ENCODE peak calls at places on chromosomes 12 and 14, in five cellular contexts. Z is endothelial cell of umbilical vein, X is fibroblast of lung, I is astrocyte, Y is upper lobe of left lung. Q is an unnamed sample.

GRCh38 chr12:105228494-105228893 is 7.5 kb downstream of the APPL2 start:
- DNase-seq in X (peak; percentile 72), I (peak; percentile 60), Z (peak; percentile 73), Y (no peak), Q (no peak)

GRCh38 chr14:100525615-100526014 is 61.6 kb downstream of the BEGAIN start:
- DNase-seq in Z (no peak), I (no peak), Y (peak; percentile 19), X (no peak), Q (no peak)

GRCh38 chr12:98466970-98467369 is 48.4 kb upstream of the TMPO start:
- DNase-seq in Y (no peak), I (no peak), X (no peak), Z (no peak), Q (no peak)

GRCh38 chr12:27969901-27970390 is 2.6 kb downstream of the PTHLH start:
- DNase-seq in Z (peak; percentile 66), X (peak; percentile 80), Y (no peak), I (peak; percentile 75), Q (no peak)

GRCh38 chr12:1273051-1273450 is 282.0 kb downstream of the ERC1 start:
- DNase-seq in Y (no peak), X (no peak), Z (no peak), I (no peak), Q (no peak)

GRCh38 chr14:89206426-89206825 is 210.6 kb downstream of the FOXN3 start:
- DNase-seq in Z (no peak), Y (no peak), X (no peak), I (no peak), Q (no peak)

GRCh38 chr12:129840145-129840884 is 63.5 kb downstream of the TMEM132D start:
- DNase-seq in Y (no peak), X (no peak), I (no peak), Z (no peak), Q (no peak)

GRCh38 chr14:63011609-63012008 is 33.6 kb downstream of the KCNH5 start:
- DNase-seq in X (no peak), Y (no peak), I (no peak), Z (no peak), Q (no peak)

GRCh38 chr12:130933269-130933995 is 20.3 kb upstream of the ADGRD1 start:
- DNase-seq in Y (peak; percentile 88), I (no peak), X (no peak), Z (no peak), Q (no peak)

GRCh38 chr12:29818925-29819324 is 35.2 kb upstream of the TMTC1 start:
- DNase-seq in Y (no peak), I (no peak), X (no peak), Z (no peak), Q (no peak)

GRCh38 chr12:91225316-91225715 is 42.7 kb upstream of the DCN start:
- DNase-seq in I (peak; percentile 18), Y (no peak), Z (no peak), X (peak; percentile 33), Q (no peak)

GRCh38 chr14:34482463-34482862 is 20.4 kb upstream of the SPTSSA start:
- DNase-seq in X (no peak), Y (no peak), I (no peak), Z (no peak), Q (no peak)

GRCh38 chr12:104630230-104630670 is 173.5 kb downstream of the CHST11 start:
- DNase-seq in I (no peak), X (no peak), Y (no peak), Z (no peak), Q (no peak)

GRCh38 chr12:116540617-116541152 is 18.5 kb upstream of the MAP1LC3B2 start:
- DNase-seq in X (no peak), I (no peak), Z (no peak), Y (no peak), Q (no peak)
- H3K9me3 ChIP-seq in X (no peaks in the 10 kb centered on the region), I (no peaks in the 10 kb centered on the region), Z (no peaks in the 10 kb centered on the region), Y (no peaks in the 10 kb centered on the region), Q (no peaks in the 10 kb centered on the region)

GRCh38 chr12:108955225-108955835 is 65.5 kb downstream of the SVOP start:
- DNase-seq in I (peak; percentile 26), X (peak; percentile 46), Z (peak; percentile 36), Y (no peak), Q (no peak)
- H3K27ac ChIP-seq in I (no peak overlapping the region), X (no peak overlapping the region), Z (no peak overlapping the region), Y (no peak overlapping the region), Q (no peak overlapping the region)

DNA sequence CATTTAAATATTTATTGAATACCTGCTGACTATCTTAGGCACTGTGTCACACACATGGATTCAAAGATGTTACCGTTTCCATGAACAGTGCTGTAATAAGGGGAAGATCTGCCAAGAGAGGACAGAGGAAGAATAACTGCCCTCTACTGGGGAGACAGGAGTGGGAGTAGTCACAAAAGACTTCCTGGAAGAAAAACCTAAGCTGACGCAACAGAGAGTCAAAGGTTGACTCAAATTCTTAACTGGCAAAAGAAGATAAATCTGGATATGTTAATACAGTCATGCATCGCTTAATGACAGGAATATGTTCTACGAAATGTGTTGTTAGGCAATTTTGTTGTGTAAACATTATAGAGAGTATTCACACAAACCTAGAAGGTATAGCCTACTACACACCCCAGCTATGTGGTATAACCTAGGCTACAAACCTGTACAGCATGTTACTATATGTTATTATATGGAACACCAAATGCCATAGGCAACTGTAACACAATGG is 51.5 kb downstream of the DCAF5 start:
- DNase-seq in X (peak; percentile 87), I (peak; percentile 84), Z (peak; percentile 80), Y (no peak), Q (no peak)
- TF ChIP-seq CTCF in X (peak; percentile 72), I (peak; percentile 80), Z (peak; percentile 61), Y (peak; percentile 60), Q (no peak)

GRCh38 chr12:133190176-133190575 is 8.9 kb downstream of the ZNF268 start:
- DNase-seq in Y (no peak), I (no peak), X (no peak), Z (no peak), Q (no peak)

GRCh38 chr12:133192847-133193246 is 11.6 kb downstream of the ZNF268 start:
- DNase-seq in I (no peak), Z (no peak), X (no peak), Y (no peak), Q (no peak)
- H3K9me3 ChIP-seq in I (peaks cover 64% of the 10 kb centered on the region), Z (peaks cover 9% of the 10 kb centered on the region), X (peaks cover 2% of the 10 kb centered on the region), Y (peaks cover 92% of the 10 kb centered on the region), Q (peaks cover 85% of the 10 kb centered on the region)

GRCh38 chr12:2959194-2959507 is at the start of gene TEAD4:
- DNase-seq in Z (peak; percentile 45), I (peak; percentile 67), X (peak; percentile 83), Y (peak; percentile 58), Q (no peak)
- H3K27ac ChIP-seq in Z (peak within 1 kb of the TSS; percentile 69), I (peak within 1 kb of the TSS; percentile 78), X (peak within 1 kb of the TSS; percentile 80), Y (peak within 1 kb of the TSS; percentile 92), Q (peak within 1 kb of the TSS; percentile 83)

DNA sequence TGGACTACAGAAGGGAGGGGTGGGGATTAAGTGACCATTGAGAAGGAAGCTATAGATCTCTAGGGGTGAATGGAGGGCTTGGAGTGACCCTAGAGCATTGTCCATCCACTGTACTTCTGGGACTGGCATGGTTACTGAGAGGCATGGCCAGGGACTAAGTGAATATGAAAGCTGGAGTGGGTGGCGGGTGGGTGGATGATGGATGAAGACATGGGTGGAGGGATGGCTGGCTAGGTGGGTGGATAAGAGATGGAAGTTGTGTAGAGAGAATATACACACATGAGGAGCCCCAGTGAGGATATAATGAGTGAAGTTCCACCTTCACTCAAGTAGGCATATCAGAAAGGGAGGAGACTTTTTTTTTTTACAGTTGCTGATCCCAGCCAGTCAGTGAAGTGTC is 65.5 kb upstream of the NRXN3 start:
- DNase-seq in Y (no peak), X (no peak), I (no peak), Z (no peak), Q (no peak)
- TF ChIP-seq CTCF in Y (no peak), X (no peak), I (no peak), Z (no peak), Q (no peak)

GRCh38 chr14:61148742-61149350 is 132.3 kb downstream of the TMEM30B start:
- DNase-seq in I (no peak), Z (no peak), X (no peak), Y (no peak), Q (no peak)

GRCh38 chr14:61149896-61150295 is 131.2 kb downstream of the TMEM30B start:
- DNase-seq in Y (no peak), I (no peak), X (no peak), Z (no peak), Q (no peak)

GRCh38 chr14:61146896-61147295 is 134.2 kb downstream of the TMEM30B start:
- DNase-seq in Y (no peak), Z (no peak), X (no peak), I (no peak), Q (no peak)

GRCh38 chr14:61147369-61147897 is 133.7 kb downstream of the TMEM30B start:
- DNase-seq in Y (no peak), I (peak; percentile 81), X (peak; percentile 84), Z (peak; percentile 60), Q (no peak)

DNA sequence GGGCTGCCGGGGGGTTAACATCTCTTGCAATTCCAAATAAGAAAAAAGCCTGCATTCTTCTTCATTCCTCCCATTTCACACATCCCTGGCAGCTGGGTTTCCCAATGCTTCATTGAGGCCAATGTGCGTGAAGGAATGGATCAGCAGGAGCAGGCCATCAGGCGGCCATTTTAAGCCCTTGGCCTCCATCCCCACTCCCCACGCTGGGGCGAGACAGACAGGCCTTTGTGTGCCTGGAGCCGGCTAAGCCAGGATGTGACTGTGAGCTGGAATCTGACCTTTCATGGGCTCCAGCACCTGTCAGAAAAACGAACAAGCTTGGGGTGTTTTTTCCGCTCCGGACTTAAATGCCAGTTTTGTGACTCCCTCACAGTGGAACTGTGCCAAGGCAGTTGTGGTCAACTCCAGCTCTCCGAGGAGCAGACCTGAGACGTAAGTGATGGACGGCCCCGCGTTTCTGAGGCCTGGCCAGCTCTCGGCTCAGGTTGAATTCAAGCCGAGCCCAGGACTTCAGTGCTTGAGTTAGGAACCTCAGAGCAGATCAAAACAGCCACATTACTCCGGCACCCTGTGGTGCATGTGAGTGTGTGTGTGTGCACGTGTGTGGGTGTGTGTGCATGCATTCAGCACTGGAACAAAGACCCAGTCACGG is 133.1 kb downstream of the TMEM30B start:
- DNase-seq in Y (no peak), X (peak; percentile 100), Z (peak; percentile 85), I (peak; percentile 100), Q (no peak)
- H3K9me3 ChIP-seq in Y (peaks cover 6% of the 10 kb centered on the region), X (no peaks in the 10 kb centered on the region), Z (no peaks in the 10 kb centered on the region), I (peaks cover 6% of the 10 kb centered on the region), Q (no peaks in the 10 kb centered on the region)

DNA sequence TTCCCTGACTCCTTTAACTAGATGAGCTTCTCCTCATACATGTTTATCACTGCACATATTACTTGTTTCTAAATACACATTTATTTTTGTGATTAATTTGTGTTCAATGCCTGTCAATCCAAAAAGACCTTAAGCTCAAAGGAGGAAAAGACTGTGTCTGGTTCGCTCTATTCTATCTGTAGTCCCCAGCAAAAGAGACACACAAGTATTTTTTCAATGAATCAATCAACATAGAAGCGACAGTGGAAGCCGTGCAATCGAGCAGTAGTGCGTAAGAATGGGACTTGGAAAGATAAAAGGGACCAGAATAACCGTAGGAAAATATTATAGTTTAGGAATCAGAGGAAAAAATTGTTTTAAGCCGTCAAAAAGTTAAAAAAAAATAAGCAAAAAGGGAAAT is 951 bp downstream of the WDHD1 start:
- DNase-seq in I (no peak), Z (no peak), X (no peak), Y (no peak), Q (no peak)
- H3K27ac ChIP-seq in I (peak overlapping the region; percentile 92), Z (peak overlapping the region; percentile 61), X (peak overlapping the region; percentile 97), Y (no peak overlapping the region), Q (no peak overlapping the region)

GRCh38 chr12:32159925-32160324 is 53.3 kb downstream of the BICD1 start:
- DNase-seq in Y (no peak), Z (no peak), I (peak; percentile 74), X (peak; percentile 80), Q (no peak)
- TF ChIP-seq CTCF in Y (no peak), Z (no peak), I (no peak), X (no peak), Q (no peak)